ENCODE peak calls at places on chromosomes 6 and 20, in ten cellular contexts. X is choroid plexus epithelial cell; V is C1 segment of cervical spinal cord; H is psoas muscle; C is keratinocyte; O is hippocampal formation; M is NCI-H460; I is effector CD8-positive, alpha-beta T cell; P is stimulated activated CD4-positive, alpha-beta T cell treated with anti-CD3 and anti-CD28 coated beads, Interleukin-4, amount 100 ng/mL, for 48 hours; N is left ventricle myocardium inferior. Z is an unnamed sample.

GRCh38 chr6:34233867-34234266 is 2.8 kb upstream of the HMGA1 start:
- DNase-seq in X (no peak), V (no peak), H (no peak), C (no peak), O (no peak), M (no peak), I (no peak), P (no peak), N (no peak), Z (no peak)

GRCh38 chr6:42093582-42094329 is 43.4 kb downstream of the TAF8 start:
- DNase-seq in X (no peak), V (no peak), H (no peak), C (no peak), O (no peak), M (no peak), I (no peak), P (no peak), N (peak), Z (no peak)

GRCh38 chr6:159959165-159959975 is 9.5 kb upstream of the IGF2R start:
- DNase-seq in X (no peak), V (no peak), H (no peak), C (no peak), O (no peak), M (no peak), I (no peak), P (no peak), N (no peak), Z (no peak)

GRCh38 chr20:59810376-59811187 is 122.9 kb downstream of the SYCP2 start:
- DNase-seq in X (no peak), V (no peak), H (no peak), C (no peak), O (no peak), M (no peak), I (no peak), P (no peak), N (no peak), Z (peak)

GRCh38 chr6:154319231-154319858 is 37.3 kb downstream of the IPCEF1 start:
- DNase-seq in X (peak), V (no peak), H (no peak), C (no peak), O (no peak), M (no peak), I (no peak), P (no peak), N (no peak), Z (no peak)

GRCh38 chr6:3359091-3359752 is 97.6 kb downstream of the SLC22A23 start:
- DNase-seq in X (no peak), V (no peak), H (no peak), C (no peak), O (no peak), M (no peak), I (no peak), P (no peak), N (no peak), Z (no peak)

GRCh38 chr6:11224252-11224965 is 8.1 kb downstream of the NEDD9 start:
- DNase-seq in X (no peak), V (no peak), H (no peak), C (no peak), O (no peak), M (no peak), I (no peak), P (no peak), N (no peak), Z (no peak)

GRCh38 chr6:147212618-147213017 is 8.4 kb downstream of the STXBP5 start:
- DNase-seq in X (no peak), V (no peak), H (no peak), C (no peak), O (no peak), M (no peak), I (no peak), P (no peak), N (no peak), Z (no peak)

GRCh38 chr6:154928325-154928922 is 66.7 kb upstream of the TIAM2 start:
- DNase-seq in X (peak), V (no peak), H (no peak), C (peak), O (peak), M (peak), I (no peak), P (peak), N (no peak), Z (peak)